ENCODE peak calls at places on chromosomes 16 and 17, in seven cellular contexts. One of them, this sample, is unnamed.
A peak's percentile ranks its signal among the peaks of the same experiment; 100 is the strongest.

GRCh38 chr17:27846042-27846655 is 45.8 kb upstream of the NOS2 start:
- DNase-seq in sigmoid colon: no peak
- DNase-seq in cardiac fibroblast: no peak
- DNase-seq in Caco-2: no peak
- DNase-seq in IMR-90: no peak
- DNase-seq in tibial nerve: no peak
- DNase-seq in stomach: no peak
- DNase-seq in this sample: no peak

GRCh38 chr16:26569793-26570192 is 496.9 kb upstream of the C16orf82 start:
- DNase-seq in IMR-90: no peak
- DNase-seq in tibial nerve: no peak
- DNase-seq in Caco-2: peak; percentile 19
- DNase-seq in sigmoid colon: no peak
- DNase-seq in stomach: no peak
- DNase-seq in cardiac fibroblast: no peak
- DNase-seq in this sample: peak; percentile 10

GRCh38 chr17:57438031-57438731 is 181.9 kb downstream of the MSI2 start:
- DNase-seq in sigmoid colon: no peak
- DNase-seq in IMR-90: no peak
- DNase-seq in Caco-2: no peak
- DNase-seq in tibial nerve: no peak
- DNase-seq in stomach: no peak
- DNase-seq in cardiac fibroblast: no peak
- DNase-seq in this sample: no peak

GRCh38 chr17:4658478-4659305 is 17.2 kb upstream of the ALOX15 start:
- DNase-seq in Caco-2: no peak
- DNase-seq in cardiac fibroblast: peak; percentile 36
- DNase-seq in IMR-90: peak; percentile 86
- DNase-seq in tibial nerve: no peak
- DNase-seq in sigmoid colon: no peak
- DNase-seq in stomach: no peak
- DNase-seq in this sample: peak; percentile 81

GRCh38 chr17:31724619-31725018 is 134.4 kb downstream of the COPRS start:
- DNase-seq in cardiac fibroblast: peak; percentile 33
- DNase-seq in IMR-90: peak; percentile 58
- DNase-seq in stomach: no peak
- DNase-seq in sigmoid colon: no peak
- DNase-seq in tibial nerve: no peak
- DNase-seq in Caco-2: no peak
- DNase-seq in this sample: no peak

GRCh38 chr17:19629449-19629848 is 19.1 kb upstream of the ALDH3A2 start:
- DNase-seq in sigmoid colon: no peak
- DNase-seq in Caco-2: no peak
- DNase-seq in tibial nerve: no peak
- DNase-seq in IMR-90: no peak
- DNase-seq in cardiac fibroblast: no peak
- DNase-seq in stomach: no peak
- DNase-seq in this sample: no peak

GRCh38 chr17:1783271-1783670 is 21.4 kb downstream of the SERPINF1 start:
- DNase-seq in Caco-2: no peak
- DNase-seq in cardiac fibroblast: peak; percentile 68
- DNase-seq in stomach: no peak
- DNase-seq in IMR-90: no peak
- DNase-seq in tibial nerve: no peak
- DNase-seq in sigmoid colon: no peak
- DNase-seq in this sample: no peak

GRCh38 chr17:80647746-80648145 is 103.1 kb downstream of the RPTOR start:
- DNase-seq in tibial nerve: no peak
- DNase-seq in Caco-2: no peak
- DNase-seq in sigmoid colon: no peak
- DNase-seq in cardiac fibroblast: peak; percentile 86
- DNase-seq in stomach: no peak
- DNase-seq in IMR-90: peak; percentile 97
- DNase-seq in this sample: no peak

GRCh38 chr16:2964416-2965223 is 545 bp downstream of the KREMEN2 start:
- DNase-seq in tibial nerve: no peak
- DNase-seq in sigmoid colon: no peak
- DNase-seq in IMR-90: no peak
- DNase-seq in cardiac fibroblast: no peak
- DNase-seq in Caco-2: peak; percentile 91
- DNase-seq in stomach: peak; percentile 39
- DNase-seq in this sample: peak; percentile 93

GRCh38 chr16:31273676-31274075 is 13.9 kb downstream of the ITGAM start:
- DNase-seq in stomach: no peak
- DNase-seq in IMR-90: no peak
- DNase-seq in tibial nerve: no peak
- DNase-seq in sigmoid colon: no peak
- DNase-seq in Caco-2: no peak
- DNase-seq in cardiac fibroblast: no peak
- DNase-seq in this sample: no peak

GRCh38 chr16:1961651-1962067 is 2.3 kb downstream of the NDUFB10 start:
- DNase-seq in sigmoid colon: no peak
- DNase-seq in Caco-2: no peak
- DNase-seq in stomach: no peak
- DNase-seq in tibial nerve: no peak
- DNase-seq in cardiac fibroblast: no peak
- DNase-seq in IMR-90: no peak
- DNase-seq in this sample: no peak

GRCh38 chr16:87002717-87003413 is 314.3 kb downstream of the C16orf95 start:
- DNase-seq in cardiac fibroblast: peak; percentile 45
- DNase-seq in Caco-2: no peak
- DNase-seq in IMR-90: peak; percentile 70
- DNase-seq in stomach: no peak
- DNase-seq in tibial nerve: no peak
- DNase-seq in sigmoid colon: peak; percentile 40
- DNase-seq in this sample: no peak

GRCh38 chr16:1045363-1046270 is 26.9 kb upstream of the SSTR5 start:
- DNase-seq in stomach: no peak
- DNase-seq in IMR-90: no peak
- DNase-seq in cardiac fibroblast: no peak
- DNase-seq in sigmoid colon: no peak
- DNase-seq in Caco-2: no peak
- DNase-seq in tibial nerve: no peak
- DNase-seq in this sample: no peak

GRCh38 chr17:80169784-80170500 is at the start of gene CARD14:
- DNase-seq in stomach: peak; percentile 57
- DNase-seq in cardiac fibroblast: no peak
- DNase-seq in Caco-2: peak; percentile 75
- DNase-seq in tibial nerve: no peak
- DNase-seq in IMR-90: no peak
- DNase-seq in sigmoid colon: no peak
- DNase-seq in this sample: no peak

GRCh38 chr16:55488306-55488705 is 9.3 kb downstream of the MMP2 start:
- DNase-seq in Caco-2: no peak
- DNase-seq in IMR-90: no peak
- DNase-seq in tibial nerve: no peak
- DNase-seq in sigmoid colon: no peak
- DNase-seq in stomach: no peak
- DNase-seq in cardiac fibroblast: no peak
- DNase-seq in this sample: no peak

GRCh38 chr17:28865946-28866752 is 11.3 kb downstream of the ERAL1 start:
- DNase-seq in tibial nerve: no peak
- DNase-seq in IMR-90: no peak
- DNase-seq in stomach: no peak
- DNase-seq in sigmoid colon: no peak
- DNase-seq in Caco-2: no peak
- DNase-seq in cardiac fibroblast: peak; percentile 52
- DNase-seq in this sample: no peak

DNA sequence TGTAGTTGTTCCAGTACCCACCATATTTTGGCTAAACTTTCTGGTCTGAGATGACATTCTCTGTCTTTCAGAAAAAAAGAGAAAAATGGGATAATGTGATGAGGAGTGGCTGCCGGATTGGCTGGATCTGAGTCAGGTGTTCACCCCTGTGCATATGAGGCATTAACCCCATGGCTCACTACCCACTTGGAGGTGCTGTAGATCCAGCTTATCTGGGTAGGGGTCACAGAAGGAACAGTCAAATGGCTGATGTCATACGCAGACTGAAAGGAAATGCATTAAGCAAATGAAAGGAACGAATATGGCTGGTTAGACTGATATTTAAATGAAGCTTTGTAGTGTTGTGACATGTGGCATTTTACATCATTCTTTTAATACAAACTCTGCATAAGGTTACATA is 17.3 kb downstream of the MAP2K6 start:
- DNase-seq in sigmoid colon: no peak
- DNase-seq in IMR-90: no peak
- DNase-seq in Caco-2: no peak
- DNase-seq in stomach: no peak
- DNase-seq in tibial nerve: no peak
- DNase-seq in cardiac fibroblast: no peak
- DNase-seq in this sample: no peak
- TF ChIP-seq CTCF in sigmoid colon: no peak
- TF ChIP-seq CTCF in IMR-90: no peak
- TF ChIP-seq CTCF in Caco-2: no peak
- TF ChIP-seq CTCF in stomach: no peak
- TF ChIP-seq CTCF in tibial nerve: no peak
- TF ChIP-seq CTCF in cardiac fibroblast: no peak
- TF ChIP-seq CTCF in this sample: no peak

DNA sequence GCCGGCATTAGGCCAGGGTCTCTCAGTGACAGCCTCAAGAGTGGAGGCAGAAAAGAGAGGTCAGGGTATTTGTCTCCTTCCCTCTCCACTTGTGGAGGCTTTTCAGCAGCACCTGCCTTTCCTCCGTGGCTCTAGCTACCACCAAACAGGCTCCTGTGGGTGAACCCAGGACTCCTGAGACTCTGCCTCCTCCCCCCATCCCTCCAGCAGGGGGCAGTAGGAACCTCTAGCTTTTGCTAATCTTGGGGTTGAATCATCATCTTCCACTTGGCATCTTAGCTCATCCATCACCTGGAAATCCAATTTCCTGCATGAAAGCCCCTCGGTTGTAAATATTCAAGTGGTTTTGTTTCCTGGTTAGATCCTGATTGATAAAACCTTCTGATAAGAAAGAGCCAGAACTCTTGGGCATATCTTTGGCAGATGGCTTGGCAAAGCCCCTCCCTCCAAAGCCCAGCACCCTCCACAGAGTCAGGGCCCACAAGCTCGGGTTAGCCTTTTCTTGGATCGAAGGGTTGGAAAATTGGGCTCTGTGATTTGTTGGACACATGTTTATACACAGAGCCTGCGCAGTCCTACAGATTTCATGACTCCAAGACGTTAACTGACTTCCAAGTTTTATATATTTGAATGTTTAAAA is 322.1 kb downstream of the MAP2K4 start:
- DNase-seq in Caco-2: peak; percentile 11
- DNase-seq in IMR-90: no peak
- DNase-seq in sigmoid colon: no peak
- DNase-seq in stomach: peak; percentile 62
- DNase-seq in cardiac fibroblast: peak; percentile 51
- DNase-seq in tibial nerve: no peak
- DNase-seq in this sample: peak; percentile 52
- TF ChIP-seq CTCF in Caco-2: peak; percentile 16
- TF ChIP-seq CTCF in IMR-90: peak; percentile 35
- TF ChIP-seq CTCF in sigmoid colon: no peak
- TF ChIP-seq CTCF in stomach: peak; percentile 54
- TF ChIP-seq CTCF in cardiac fibroblast: peak; percentile 55
- TF ChIP-seq CTCF in tibial nerve: no peak
- TF ChIP-seq CTCF in this sample: peak; percentile 31

DNA sequence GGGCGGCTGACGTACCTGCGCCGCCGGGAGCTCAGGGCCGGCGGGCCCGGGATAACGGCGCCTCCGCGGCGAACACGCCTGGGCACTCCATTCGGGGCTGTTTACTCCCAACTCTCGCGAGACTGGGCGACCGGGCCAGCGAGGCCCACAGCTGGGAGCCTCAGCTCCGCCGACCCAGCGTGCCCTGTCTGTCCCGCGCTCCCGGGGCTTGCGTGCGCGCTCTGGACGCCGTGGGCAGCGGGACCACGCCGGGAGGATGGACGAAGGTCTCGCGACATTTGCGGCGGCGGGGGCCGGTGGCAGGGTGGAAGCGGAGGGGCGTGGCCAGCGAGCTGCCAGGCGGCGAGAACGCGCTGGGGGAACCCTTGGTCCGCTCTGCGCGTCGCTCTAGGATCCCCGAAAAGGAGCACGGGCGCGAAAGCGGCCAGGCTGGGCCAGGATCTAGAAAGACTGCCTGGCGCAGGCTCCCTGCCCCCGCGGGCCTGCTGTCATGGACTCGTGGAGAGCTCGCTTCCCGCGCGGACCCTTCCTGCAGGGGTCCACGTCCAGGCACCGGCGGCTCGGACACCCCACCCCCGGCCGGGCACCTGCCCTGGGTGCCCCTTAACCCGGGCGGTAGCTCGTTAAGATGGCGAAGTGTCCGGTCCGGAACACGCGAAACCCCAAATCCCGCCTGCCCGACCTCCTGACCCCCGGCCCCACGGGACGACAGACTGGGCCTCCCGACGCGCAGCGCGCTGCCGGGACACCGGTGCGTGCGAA is at the start of gene MBTPS1:
- DNase-seq in stomach: peak; percentile 99
- DNase-seq in IMR-90: peak; percentile 97
- DNase-seq in tibial nerve: peak; percentile 96
- DNase-seq in cardiac fibroblast: peak; percentile 98
- DNase-seq in Caco-2: peak; percentile 100
- DNase-seq in sigmoid colon: peak; percentile 99
- DNase-seq in this sample: peak; percentile 98
- TF ChIP-seq CTCF in stomach: no peak
- TF ChIP-seq CTCF in IMR-90: no peak
- TF ChIP-seq CTCF in tibial nerve: no peak
- TF ChIP-seq CTCF in cardiac fibroblast: no peak
- TF ChIP-seq CTCF in Caco-2: no peak
- TF ChIP-seq CTCF in sigmoid colon: no peak
- TF ChIP-seq CTCF in this sample: no peak

DNA sequence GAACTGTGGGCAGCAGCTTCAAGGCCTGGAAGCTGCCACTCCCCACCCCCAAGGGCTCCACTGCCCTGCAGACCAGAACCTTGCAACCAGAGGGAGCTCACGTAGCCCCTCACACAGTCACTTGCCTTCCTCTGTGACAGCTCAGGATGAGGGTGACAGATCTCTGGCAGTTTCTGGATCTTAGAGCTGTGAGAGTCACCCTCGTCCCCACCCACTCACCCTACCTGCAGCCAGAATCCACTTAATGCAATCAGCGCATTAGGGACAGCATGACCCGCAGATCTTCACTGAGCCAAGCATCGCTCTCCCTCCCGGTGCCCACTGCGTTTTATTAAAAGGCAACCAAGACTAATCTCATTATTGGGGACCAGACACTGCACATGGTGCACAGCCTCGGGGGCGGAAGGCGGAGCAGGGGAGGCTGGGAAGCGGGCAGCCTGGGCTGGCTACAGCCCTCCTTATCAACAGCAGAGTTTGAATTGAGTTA is 3.5 kb downstream of the CYB561 start:
- DNase-seq in IMR-90: no peak
- DNase-seq in stomach: no peak
- DNase-seq in cardiac fibroblast: no peak
- DNase-seq in sigmoid colon: no peak
- DNase-seq in Caco-2: peak; percentile 31
- DNase-seq in tibial nerve: no peak
- DNase-seq in this sample: peak; percentile 65
- TF ChIP-seq CTCF in IMR-90: peak; percentile 25
- TF ChIP-seq CTCF in stomach: no peak
- TF ChIP-seq CTCF in cardiac fibroblast: peak; percentile 11
- TF ChIP-seq CTCF in sigmoid colon: no peak
- TF ChIP-seq CTCF in Caco-2: no peak
- TF ChIP-seq CTCF in tibial nerve: no peak
- TF ChIP-seq CTCF in this sample: no peak

GRCh38 chr16:8872967-8873865 is 4.4 kb upstream of the CARHSP1 start:
- DNase-seq in Caco-2: peak; percentile 19
- DNase-seq in sigmoid colon: no peak
- DNase-seq in cardiac fibroblast: no peak
- DNase-seq in stomach: no peak
- DNase-seq in IMR-90: no peak
- DNase-seq in tibial nerve: no peak
- DNase-seq in this sample: no peak
- TF ChIP-seq CTCF in Caco-2: no peak
- TF ChIP-seq CTCF in sigmoid colon: no peak
- TF ChIP-seq CTCF in cardiac fibroblast: peak; percentile 26
- TF ChIP-seq CTCF in stomach: no peak
- TF ChIP-seq CTCF in IMR-90: peak; percentile 14
- TF ChIP-seq CTCF in tibial nerve: peak; percentile 6
- TF ChIP-seq CTCF in this sample: no peak